ENCODE peak calls at places on chromosomes 3 and 15, in seven cellular contexts. C is neuronal stem cell; W is mesendoderm; O is breast epithelium; P is CD8-positive, alpha-beta T cell; B is mesenchymal stem cell; X is SK-N-SH. F is an unnamed sample.

GRCh38 chr3:10226293-10226692 is 22.0 kb upstream of the TATDN2 start:
- DNase-seq in C (no peak), W (no peak), O (no peak), P (no peak), B (no peak), X (no peak), F (no peak)

GRCh38 chr3:58117561-58118305 is 93.0 kb downstream of the DNASE1L3 start:
- DNase-seq in C (no peak), W (peak; percentile 71), O (no peak), P (no peak), B (no peak), X (no peak), F (no peak)

GRCh38 chr3:156230291-156230900 is 110.0 kb downstream of the KCNAB1 start:
- DNase-seq in C (no peak), W (no peak), O (no peak), P (no peak), B (no peak), X (no peak), F (no peak)

GRCh38 chr3:49703956-49704355 is 14.6 kb downstream of the RNF123 start:
- DNase-seq in C (no peak), W (no peak), O (no peak), P (no peak), B (no peak), X (no peak), F (no peak)

GRCh38 chr3:146161725-146162047 is 702 bp upstream of the PLOD2 start:
- DNase-seq in C (no peak), W (peak; percentile 39), O (no peak), P (no peak), B (peak; percentile 65), X (no peak), F (no peak)

GRCh38 chr15:35067501-35068347 is 17.4 kb downstream of the NANOGP8 start:
- DNase-seq in C (no peak), W (peak; percentile 11), O (no peak), P (no peak), B (peak; percentile 56), X (no peak), F (no peak)

GRCh38 chr3:133527306-133527705 is 46.2 kb upstream of the CDV3 start:
- DNase-seq in C (no peak), W (no peak), O (no peak), P (no peak), B (no peak), X (no peak), F (no peak)

GRCh38 chr15:60935130-60935529 is 294.0 kb downstream of the RORA start:
- DNase-seq in C (no peak), W (no peak), O (no peak), P (no peak), B (no peak), X (no peak), F (no peak)

GRCh38 chr3:11159421-11159904 is 5.2 kb downstream of the HRH1 start:
- DNase-seq in C (no peak), W (no peak), O (no peak), P (no peak), B (peak; percentile 71), X (no peak), F (no peak)

GRCh38 chr3:10602769-10603768 is 97.7 kb upstream of the ATP2B2 start:
- DNase-seq in C (no peak), W (no peak), O (no peak), P (peak; percentile 73), B (no peak), X (no peak), F (peak; percentile 45)

GRCh38 chr3:34758630-34759261 is 880.6 kb upstream of the ARPP21 start:
- DNase-seq in C (no peak), W (no peak), O (no peak), P (no peak), B (no peak), X (no peak), F (no peak)

GRCh38 chr3:135989247-135989646 is 23.7 kb downstream of the PPP2R3A start:
- DNase-seq in C (no peak), W (no peak), O (no peak), P (no peak), B (no peak), X (no peak), F (no peak)

GRCh38 chr3:49238274-49239127 is 38.5 kb downstream of the C3orf62 start:
- DNase-seq in C (no peak), W (no peak), O (no peak), P (no peak), B (peak; percentile 91), X (no peak), F (no peak)

GRCh38 chr15:83379574-83379973 is 67.6 kb upstream of the SH3GL3 start:
- DNase-seq in C (no peak), W (peak; percentile 59), O (no peak), P (no peak), B (peak; percentile 16), X (no peak), F (no peak)

GRCh38 chr3:14513566-14514322 is 26.4 kb downstream of the GRIP2 start:
- DNase-seq in C (no peak), W (no peak), O (peak; percentile 48), P (no peak), B (no peak), X (no peak), F (no peak)

GRCh38 chr3:15556512-15556911 is 35.0 kb upstream of the COLQ start:
- DNase-seq in C (no peak), W (no peak), O (no peak), P (no peak), B (no peak), X (no peak), F (no peak)

GRCh38 chr3:69749461-69749860 is 10.2 kb downstream of the MITF start:
- DNase-seq in C (no peak), W (no peak), O (no peak), P (no peak), B (peak; percentile 26), X (no peak), F (no peak)

GRCh38 chr3:38227989-38228388 is 37.6 kb upstream of the SLC22A13 start:
- DNase-seq in C (no peak), W (no peak), O (no peak), P (no peak), B (peak; percentile 71), X (no peak), F (no peak)

GRCh38 chr3:55331524-55331923 is 155.6 kb downstream of the WNT5A start:
- DNase-seq in C (no peak), W (no peak), O (no peak), P (no peak), B (no peak), X (no peak), F (no peak)

GRCh38 chr15:88741046-88741445 is 62.2 kb upstream of the ACAN start:
- DNase-seq in C (no peak), W (no peak), O (no peak), P (no peak), B (no peak), X (no peak), F (no peak)

GRCh38 chr15:39682366-39682765 is 100.3 kb downstream of the FSIP1 start:
- DNase-seq in C (no peak), W (no peak), O (no peak), P (no peak), B (no peak), X (no peak), F (no peak)

GRCh38 chr15:68518785-68519430 is 59.9 kb upstream of the CORO2B start:
- DNase-seq in C (no peak), W (no peak), O (no peak), P (no peak), B (no peak), X (no peak), F (no peak)

GRCh38 chr15:68512578-68512977 is 66.2 kb upstream of the CORO2B start:
- DNase-seq in C (no peak), W (no peak), O (no peak), P (no peak), B (no peak), X (no peak), F (no peak)

GRCh38 chr15:68515371-68516095 is 63.3 kb upstream of the CORO2B start:
- DNase-seq in C (no peak), W (no peak), O (no peak), P (no peak), B (no peak), X (no peak), F (no peak)

GRCh38 chr15:68518046-68518445 is 60.7 kb upstream of the CORO2B start:
- DNase-seq in C (no peak), W (peak; percentile 71), O (no peak), P (no peak), B (no peak), X (no peak), F (no peak)

DNA sequence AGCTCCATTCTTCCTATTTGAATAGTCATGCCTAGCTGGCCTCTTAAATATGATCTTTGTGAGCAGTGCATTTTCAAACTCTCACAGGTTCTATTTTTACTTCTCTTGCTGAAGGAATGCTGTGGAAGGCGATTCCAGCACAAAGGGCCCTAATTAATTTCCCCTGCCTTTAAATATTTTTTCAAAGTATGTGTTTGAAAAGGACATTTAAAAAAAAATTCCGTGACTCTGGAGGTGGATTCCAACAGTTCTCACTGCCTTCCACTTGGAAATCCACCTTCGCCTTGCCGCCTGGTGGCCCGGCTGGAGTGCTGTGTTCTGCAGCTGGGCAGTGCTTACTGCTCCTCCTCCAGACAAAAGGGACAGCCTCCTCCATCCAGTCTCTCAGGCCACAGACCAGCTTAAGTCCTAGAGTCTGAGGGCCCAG is 61.5 kb upstream of the CORO2B start:
- DNase-seq in C (peak; percentile 24), W (peak; percentile 66), O (no peak), P (no peak), B (no peak), X (no peak), F (no peak)
- H3K4me3 ChIP-seq in C (no peak overlapping the region), W (no peak overlapping the region), O (no peak overlapping the region), P (no peak overlapping the region), B (no peak overlapping the region), X (no peak overlapping the region), F (no peak overlapping the region)

GRCh38 chr3:29392625-29393388 is 111.9 kb downstream of the RBMS3 start:
- DNase-seq in C (no peak), W (no peak), O (no peak), P (no peak), B (no peak), X (no peak), F (no peak)

GRCh38 chr3:29397406-29397805 is 116.5 kb downstream of the RBMS3 start:
- DNase-seq in C (no peak), W (no peak), O (no peak), P (no peak), B (no peak), X (no peak), F (no peak)
- H3K4me1 ChIP-seq in C (no peaks in the 10 kb centered on the region), W (no peaks in the 10 kb centered on the region), O (no peaks in the 10 kb centered on the region), P (no peaks in the 10 kb centered on the region), B (no peaks in the 10 kb centered on the region), X (no peaks in the 10 kb centered on the region), F (no peaks in the 10 kb centered on the region)

DNA sequence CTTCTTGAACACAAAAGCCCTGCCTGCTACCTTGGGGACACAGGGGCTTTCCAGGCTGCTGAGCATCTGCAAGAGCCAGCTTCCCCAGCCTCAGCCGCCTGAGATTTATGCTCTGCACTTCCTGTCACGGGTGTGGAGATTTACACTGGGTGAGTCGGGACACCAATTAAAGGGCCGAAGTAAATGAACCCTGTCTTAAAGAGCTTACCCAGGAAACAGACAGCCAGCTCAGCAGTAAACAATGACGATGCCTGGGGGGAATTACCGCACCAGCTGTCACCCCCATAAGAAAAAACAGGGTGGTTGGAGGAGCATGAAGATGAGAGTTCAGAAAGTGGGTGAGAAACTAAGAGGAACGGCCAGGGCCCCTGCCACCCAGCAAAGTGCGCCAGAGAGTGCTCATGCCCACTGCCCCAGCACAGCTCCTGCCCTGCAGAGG is 37.5 kb upstream of the IQSEC1 start:
- DNase-seq in C (no peak), W (peak; percentile 18), O (no peak), P (peak; percentile 76), B (peak; percentile 65), X (no peak), F (peak; percentile 21)
- H3K4me3 ChIP-seq in C (no peak overlapping the region), W (no peak overlapping the region), O (no peak overlapping the region), P (no peak overlapping the region), B (no peak overlapping the region), X (no peak overlapping the region), F (no peak overlapping the region)

GRCh38 chr3:46212101-46212500 is 4.0 kb upstream of the CCR1 start:
- DNase-seq in C (no peak), W (no peak), O (no peak), P (no peak), B (no peak), X (no peak), F (no peak)
- H3K4me1 ChIP-seq in C (no peaks in the 10 kb centered on the region), W (peaks cover 3% of the 10 kb centered on the region), O (no peaks in the 10 kb centered on the region), P (peaks cover 35% of the 10 kb centered on the region), B (no peaks in the 10 kb centered on the region), X (no peaks in the 10 kb centered on the region), F (peaks cover 20% of the 10 kb centered on the region)

F was measured in effector memory CD4-positive, alpha-beta T cell.